ENCODE peak calls at places on chromosomes 7 and 10, in six cellular contexts. M, O, E, W, A and Z are unnamed samples. For H3K27me3 and H3K4me1, the result is how much of the 10 kb centered on the place peaks cover.

GRCh38 chr7:92025260-92025659 is 84.6 kb downstream of the AKAP9 start:
- DNase-seq in W (no peak), O (peak), M (no peak), E (no peak), A (no peak), Z (peak)

GRCh38 chr7:100952641-100953040 is 3.3 kb downstream of the MUC3A start:
- DNase-seq in O (no peak), W (no peak), A (no peak), E (no peak), M (no peak), Z (no peak)

GRCh38 chr10:111472445-111472844 is 395.6 kb downstream of the ADRA2A start:
- DNase-seq in M (no peak), A (no peak), W (no peak), E (no peak), O (no peak), Z (no peak)

GRCh38 chr7:98294798-98295382 is 13.4 kb downstream of the BRI3 start:
- DNase-seq in E (peak), M (no peak), W (peak), O (peak), A (peak), Z (peak)

GRCh38 chr10:104897679-104898078 is 256.6 kb downstream of the SORCS3 start:
- DNase-seq in M (no peak), W (no peak), A (no peak), E (no peak), O (no peak), Z (no peak)

GRCh38 chr10:122290833-122291532 is 19.9 kb downstream of the BTBD16 start:
- DNase-seq in A (peak), M (no peak), E (no peak), W (no peak), O (no peak), Z (no peak)

GRCh38 chr7:36633377-36633776 is 90.9 kb downstream of the AOAH start:
- DNase-seq in W (no peak), O (no peak), M (no peak), A (no peak), E (no peak), Z (no peak)

GRCh38 chr7:48337012-48337621 is 165.9 kb downstream of the ABCA13 start:
- DNase-seq in M (no peak), W (no peak), E (no peak), A (no peak), O (peak), Z (peak)

GRCh38 chr7:46494026-46494425 is 573.0 kb upstream of the IGFBP3 start:
- DNase-seq in M (no peak), O (peak), A (no peak), W (no peak), E (no peak), Z (peak)

GRCh38 chr10:86863443-86863842 is 94.0 kb downstream of the MMRN2 start:
- DNase-seq in W (no peak), O (no peak), A (no peak), M (no peak), E (no peak), Z (no peak)

GRCh38 chr7:33821970-33822369 is 83.4 kb upstream of the BMPER start:
- DNase-seq in O (no peak), M (no peak), A (no peak), E (no peak), W (no peak), Z (no peak)

GRCh38 chr10:110207805-110208613 is 604 bp downstream of the MXI1 start:
- DNase-seq in W (no peak), A (no peak), O (peak), M (peak), E (peak), Z (peak)

GRCh38 chr7:75617634-75618234 is 121.0 kb downstream of the HIP1 start:
- DNase-seq in O (peak), M (peak), E (peak), W (peak), A (no peak), Z (no peak)

GRCh38 chr7:101239191-101239950 is 1.8 kb upstream of the CLDN15 start:
- DNase-seq in A (no peak), M (peak), O (no peak), W (no peak), E (no peak), Z (no peak)

GRCh38 chr7:123797673-123798526 is 47.1 kb upstream of the HYAL4 start:
- DNase-seq in A (no peak), E (no peak), W (no peak), M (no peak), O (peak), Z (peak)

GRCh38 chr10:12484945-12485805 is 135.8 kb downstream of the CAMK1D start:
- DNase-seq in W (no peak), O (peak), E (peak), A (no peak), M (no peak), Z (no peak)

GRCh38 chr7:26188291-26188999 is 12.1 kb downstream of the HNRNPA2B1 start:
- DNase-seq in E (no peak), W (no peak), M (no peak), A (no peak), O (no peak), Z (no peak)

GRCh38 chr10:130372866-130373265 is 236.7 kb downstream of the GLRX3 start:
- DNase-seq in M (no peak), W (no peak), E (no peak), O (no peak), A (no peak), Z (no peak)

GRCh38 chr10:130377986-130378545 is 241.9 kb downstream of the GLRX3 start:
- DNase-seq in O (no peak), A (no peak), E (no peak), W (no peak), M (no peak), Z (no peak)

GRCh38 chr10:130380056-130380455 is 243.9 kb downstream of the GLRX3 start:
- DNase-seq in O (no peak), E (no peak), M (no peak), A (no peak), W (no peak), Z (no peak)

GRCh38 chr10:130382031-130382430 is 245.8 kb downstream of the GLRX3 start:
- DNase-seq in W (no peak), O (no peak), M (no peak), A (no peak), E (no peak), Z (no peak)

DNA sequence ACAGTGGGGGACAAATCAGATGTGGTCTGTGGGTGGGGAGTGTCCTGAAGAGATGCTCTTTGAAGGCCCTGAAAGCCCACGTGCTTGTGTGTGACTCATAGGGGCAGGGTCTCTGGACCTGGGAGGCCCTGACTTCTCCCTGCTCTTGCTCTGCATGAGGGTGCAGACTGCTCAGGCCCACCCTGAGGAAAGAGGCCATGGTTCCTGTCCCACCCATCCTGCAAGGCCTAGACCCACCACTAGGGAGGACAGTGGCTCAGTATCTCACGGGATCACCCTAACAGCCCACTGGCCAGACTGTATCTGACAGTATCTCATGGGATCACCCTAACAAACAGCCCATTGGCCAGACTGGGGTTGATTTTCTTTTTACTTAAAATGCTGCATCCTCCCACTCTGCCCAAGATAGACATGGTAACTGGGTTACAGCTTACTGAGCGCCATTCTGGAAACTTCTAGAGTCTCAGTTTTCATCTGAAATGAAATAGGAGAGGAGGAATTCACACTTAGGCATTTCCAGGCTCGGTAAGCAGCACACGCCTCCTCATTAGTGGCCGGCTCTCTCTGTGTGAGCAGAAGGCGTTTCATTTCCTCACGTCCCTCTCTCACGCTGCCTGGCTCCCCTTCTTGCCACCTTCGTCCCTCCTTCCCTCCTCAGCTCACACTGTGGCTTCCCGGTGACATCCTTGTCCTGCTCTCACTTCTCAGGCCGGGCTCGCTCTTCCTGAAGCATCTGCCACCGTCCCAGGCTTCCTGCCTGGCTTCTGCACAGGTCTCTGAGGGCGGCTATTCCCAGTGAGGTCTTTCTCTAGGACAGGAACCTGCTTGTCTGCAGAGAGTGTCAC is 242.6 kb downstream of the GLRX3 start:
- DNase-seq in O (no peak), M (no peak), W (no peak), E (no peak), A (no peak), Z (no peak)
- H3K27me3 ChIP-seq in O (under half), M (under half), W (under half), E (under half), A (under half), Z (under half)

GRCh38 chr10:75105576-75106197 is 5.8 kb upstream of the SAMD8 start:
- DNase-seq in A (no peak), O (no peak), M (no peak), W (no peak), E (no peak), Z (no peak)

GRCh38 chr10:75106242-75106641 is 5.2 kb upstream of the SAMD8 start:
- DNase-seq in A (no peak), M (no peak), E (no peak), W (no peak), O (no peak), Z (no peak)

GRCh38 chr10:75103881-75104686 is 7.4 kb upstream of the SAMD8 start:
- DNase-seq in E (no peak), A (no peak), M (no peak), W (no peak), O (no peak), Z (no peak)

GRCh38 chr10:75102830-75103673 is 8.4 kb upstream of the SAMD8 start:
- DNase-seq in W (no peak), M (no peak), E (no peak), O (no peak), A (no peak), Z (no peak)

DNA sequence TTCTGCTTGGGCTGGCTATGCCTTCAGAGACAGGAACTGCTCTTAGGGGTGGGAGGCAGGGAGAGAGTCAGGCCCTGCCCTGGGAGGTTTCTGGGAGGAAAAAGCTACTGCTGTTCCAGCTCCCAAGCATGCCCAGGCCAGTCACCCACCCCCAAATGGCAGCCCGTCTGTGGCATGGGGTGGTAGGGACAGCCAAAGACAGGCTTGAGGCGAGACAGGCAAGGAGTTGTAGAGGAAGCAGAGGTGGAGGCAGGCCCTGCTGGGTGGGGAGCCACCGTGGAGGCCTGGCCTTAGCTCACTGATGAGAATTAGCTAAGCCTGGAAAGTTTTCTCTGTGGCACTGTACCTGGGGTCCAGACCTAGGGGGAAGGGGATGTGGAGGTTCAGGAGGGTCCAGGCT is 6.6 kb upstream of the SAMD8 start:
- DNase-seq in E (no peak), A (no peak), O (no peak), M (no peak), W (no peak), Z (no peak)
- H3K4me1 ChIP-seq in E (under half), A (under half), O (under half), M (under half), W (under half), Z (under half)

GRCh38 chr7:54904130-54904529 is 114.7 kb upstream of the EGFR start:
- DNase-seq in W (no peak), E (no peak), M (peak), A (no peak), O (peak), Z (no peak)
- TF ChIP-seq CTCF in W (no peak), E (no peak), M (no peak), A (no peak), O (no peak), Z (no peak)

DNA sequence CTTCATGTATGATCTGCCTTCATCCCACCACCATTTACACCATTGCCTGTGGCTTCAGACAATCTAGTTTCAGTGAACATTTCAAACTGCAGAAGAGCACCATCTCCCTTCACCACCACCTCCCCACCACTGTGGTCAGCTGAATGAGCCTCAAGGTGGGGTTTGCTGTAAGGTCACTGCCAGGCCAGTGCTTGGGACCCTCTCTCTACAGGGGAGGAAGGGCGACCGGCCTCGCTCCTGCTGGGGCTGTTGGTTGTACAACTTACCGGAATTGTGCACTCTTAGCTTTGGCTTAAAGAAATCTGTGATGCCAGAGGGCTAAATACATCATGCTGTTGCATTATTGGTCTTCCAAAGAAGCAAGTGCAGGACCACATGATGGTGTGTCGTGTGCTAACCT is 26.6 kb downstream of the PFKP start:
- DNase-seq in E (no peak), O (no peak), M (no peak), W (no peak), A (no peak), Z (no peak)
- H3K27me3 ChIP-seq in E (under half), O (under half), M (under half), W (under half), A (under half), Z (under half)

GRCh38 chr7:6387734-6388294 is 59.9 kb downstream of the DAGLB start:
- DNase-seq in O (no peak), M (no peak), A (no peak), E (no peak), W (no peak), Z (no peak)

GRCh38 chr7:6392712-6393666 is 54.8 kb downstream of the DAGLB start:
- DNase-seq in W (peak), M (peak), O (peak), A (peak), E (peak), Z (peak)

GRCh38 chr7:6385909-6386560 is 61.7 kb downstream of the DAGLB start:
- DNase-seq in M (no peak), W (no peak), A (no peak), O (no peak), E (no peak), Z (no peak)

GRCh38 chr7:6386779-6387178 is 61.0 kb downstream of the DAGLB start:
- DNase-seq in E (no peak), M (no peak), W (no peak), A (no peak), O (no peak), Z (no peak)

GRCh38 chr7:6389728-6390127 is 58.0 kb downstream of the DAGLB start:
- DNase-seq in E (no peak), M (no peak), A (no peak), W (no peak), O (no peak), Z (no peak)
- H3K4me1 ChIP-seq in E (under half), M (under half), A (half or more), W (half or more), O (under half), Z (under half)

GRCh38 chr7:117715784-117716445 is 157.3 kb downstream of the CTTNBP2 start:
- DNase-seq in E (peak), W (no peak), M (no peak), A (no peak), O (peak), Z (peak)
- TF ChIP-seq CTCF in E (peak), W (peak), M (no peak), A (peak), O (peak), Z (peak)

GRCh38 chr10:100660945-100661344 is 84.4 kb upstream of the PAX2 start:
- DNase-seq in O (no peak), A (no peak), M (no peak), W (no peak), E (no peak), Z (no peak)
- H3K27me3 ChIP-seq in O (half or more), A (under half), M (half or more), W (half or more), E (half or more), Z (half or more)

DNA sequence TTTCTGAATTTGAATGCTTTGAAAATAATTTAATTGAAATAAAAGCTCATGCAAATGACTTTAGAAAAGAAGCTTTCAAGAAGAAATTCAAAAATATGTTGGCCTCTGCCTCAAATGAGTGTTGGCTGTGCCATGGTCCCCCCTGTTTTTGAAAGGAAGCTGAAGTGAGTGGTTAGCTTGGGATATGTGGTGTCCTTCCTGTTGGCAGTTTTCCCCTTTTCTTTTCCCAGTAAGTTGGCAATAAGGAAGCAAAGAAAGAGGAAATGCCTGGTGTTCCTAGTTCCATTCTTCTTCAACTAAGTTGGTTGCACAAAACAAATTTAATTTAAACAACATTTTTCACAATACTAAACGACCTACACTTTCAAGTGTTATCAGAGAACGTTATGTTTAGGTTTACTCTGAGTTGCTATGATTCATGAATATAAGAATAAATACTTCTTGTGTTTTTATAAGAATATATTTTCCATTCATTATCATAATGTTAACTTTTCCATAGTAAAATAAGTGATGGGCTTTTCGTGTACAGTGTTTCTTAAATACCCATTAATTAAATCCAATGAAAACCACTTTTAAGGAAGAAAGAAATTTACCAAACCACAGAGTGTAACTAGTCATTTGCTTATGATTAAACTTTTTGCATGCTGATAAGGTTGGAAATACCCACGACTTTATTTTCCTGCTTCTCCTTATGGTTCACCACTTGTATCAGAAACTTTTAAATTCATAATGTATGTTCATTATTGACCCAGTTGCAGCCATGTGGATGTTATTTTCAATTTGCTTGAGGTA is 7.7 kb downstream of the HDAC9 start:
- DNase-seq in M (no peak), E (no peak), W (no peak), O (no peak), A (no peak), Z (no peak)
- H3K4me1 ChIP-seq in M (under half), E (under half), W (under half), O (half or more), A (under half), Z (under half)